ENCODE peak calls at places on chromosomes 13 and 19, in seven cellular contexts. One of them, this sample, is unnamed.

GRCh38 chr13:46698910-46699460 is 98.0 kb downstream of the ESD start:
- DNase-seq in transverse colon: no peak
- DNase-seq in heart right ventricle: no peak
- DNase-seq in IMR-90: peak
- DNase-seq in NB4: no peak
- DNase-seq in A549: no peak
- DNase-seq in tibial artery: no peak
- DNase-seq in this sample: no peak

GRCh38 chr13:40096357-40096911 is 441.0 kb downstream of the COG6 start:
- DNase-seq in heart right ventricle: no peak
- DNase-seq in tibial artery: no peak
- DNase-seq in transverse colon: no peak
- DNase-seq in NB4: no peak
- DNase-seq in IMR-90: no peak
- DNase-seq in A549: no peak
- DNase-seq in this sample: no peak

GRCh38 chr19:45613926-45614725 is 12.1 kb upstream of the GPR4 start:
- DNase-seq in NB4: peak
- DNase-seq in tibial artery: no peak
- DNase-seq in A549: peak
- DNase-seq in heart right ventricle: no peak
- DNase-seq in transverse colon: peak
- DNase-seq in IMR-90: peak
- DNase-seq in this sample: peak

GRCh38 chr13:113726961-113727411 is 32.0 kb upstream of the TMEM255B start:
- DNase-seq in heart right ventricle: no peak
- DNase-seq in IMR-90: peak
- DNase-seq in tibial artery: no peak
- DNase-seq in NB4: no peak
- DNase-seq in A549: no peak
- DNase-seq in transverse colon: no peak
- DNase-seq in this sample: peak

GRCh38 chr13:47896546-47896945 is 104.5 kb downstream of the SUCLA2 start:
- DNase-seq in tibial artery: no peak
- DNase-seq in A549: no peak
- DNase-seq in heart right ventricle: no peak
- DNase-seq in IMR-90: no peak
- DNase-seq in NB4: no peak
- DNase-seq in transverse colon: no peak
- DNase-seq in this sample: no peak

GRCh38 chr19:37803250-37803854 is 24.0 kb upstream of the ZNF573 start:
- DNase-seq in A549: peak
- DNase-seq in NB4: no peak
- DNase-seq in tibial artery: no peak
- DNase-seq in heart right ventricle: no peak
- DNase-seq in IMR-90: no peak
- DNase-seq in transverse colon: no peak
- DNase-seq in this sample: no peak

GRCh38 chr19:50513746-50514345 is at the start of gene ASPDH:
- DNase-seq in transverse colon: no peak
- DNase-seq in heart right ventricle: no peak
- DNase-seq in NB4: no peak
- DNase-seq in IMR-90: no peak
- DNase-seq in A549: no peak
- DNase-seq in tibial artery: no peak
- DNase-seq in this sample: no peak

GRCh38 chr19:33580645-33581037 is 41.1 kb upstream of the CHST8 start:
- DNase-seq in tibial artery: no peak
- DNase-seq in A549: no peak
- DNase-seq in heart right ventricle: no peak
- DNase-seq in IMR-90: no peak
- DNase-seq in transverse colon: no peak
- DNase-seq in NB4: no peak
- DNase-seq in this sample: no peak

GRCh38 chr19:45713141-45713540 is 17.6 kb downstream of the FBXO46 start:
- DNase-seq in transverse colon: no peak
- DNase-seq in tibial artery: no peak
- DNase-seq in heart right ventricle: no peak
- DNase-seq in A549: no peak
- DNase-seq in IMR-90: no peak
- DNase-seq in NB4: no peak
- DNase-seq in this sample: peak

GRCh38 chr13:75076476-75076875 is 405.5 kb downstream of the TBC1D4 start:
- DNase-seq in A549: no peak
- DNase-seq in transverse colon: no peak
- DNase-seq in tibial artery: no peak
- DNase-seq in NB4: no peak
- DNase-seq in IMR-90: no peak
- DNase-seq in heart right ventricle: no peak
- DNase-seq in this sample: no peak

GRCh38 chr13:49494645-49495044 is 1.1 kb upstream of the PHF11 start:
- DNase-seq in A549: no peak
- DNase-seq in transverse colon: no peak
- DNase-seq in heart right ventricle: no peak
- DNase-seq in IMR-90: no peak
- DNase-seq in NB4: peak
- DNase-seq in tibial artery: no peak
- DNase-seq in this sample: no peak
- H3K4me3 ChIP-seq in A549: peak
- H3K4me3 ChIP-seq in transverse colon: peak
- H3K4me3 ChIP-seq in heart right ventricle: peak
- H3K4me3 ChIP-seq in IMR-90: no peak
- H3K4me3 ChIP-seq in NB4: peak
- H3K4me3 ChIP-seq in tibial artery: peak
- H3K4me3 ChIP-seq in this sample: peak

DNA sequence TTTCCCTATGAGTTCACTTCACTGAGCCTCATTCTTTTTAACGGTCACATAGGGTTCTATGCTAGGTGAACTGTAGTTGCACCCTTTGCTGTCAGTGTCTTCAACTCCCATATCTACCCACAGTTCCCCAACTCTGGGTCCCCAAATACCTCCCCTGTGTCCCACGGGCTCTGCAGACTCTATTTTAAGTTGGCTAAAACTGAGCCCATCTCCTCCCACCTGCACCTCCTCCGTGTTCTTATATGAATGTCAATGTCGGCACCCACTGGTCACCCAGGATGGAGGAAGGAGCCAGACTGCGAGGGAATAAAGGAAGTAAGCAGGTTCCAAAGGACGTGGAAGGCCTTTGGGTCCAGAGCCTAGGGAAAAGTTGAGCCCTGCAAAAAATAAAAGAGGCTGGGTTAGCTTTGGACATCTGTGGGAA is 804 bp upstream of the PIN1 start:
- DNase-seq in A549: no peak
- DNase-seq in NB4: peak
- DNase-seq in heart right ventricle: no peak
- DNase-seq in IMR-90: no peak
- DNase-seq in tibial artery: no peak
- DNase-seq in transverse colon: no peak
- DNase-seq in this sample: no peak
- H3K4me3 ChIP-seq in A549: peak
- H3K4me3 ChIP-seq in NB4: peak
- H3K4me3 ChIP-seq in heart right ventricle: peak
- H3K4me3 ChIP-seq in IMR-90: peak
- H3K4me3 ChIP-seq in tibial artery: peak
- H3K4me3 ChIP-seq in transverse colon: peak
- H3K4me3 ChIP-seq in this sample: no peak

GRCh38 chr19:54451331-54451871 is 2.4 kb downstream of the LENG8 start:
- DNase-seq in tibial artery: no peak
- DNase-seq in IMR-90: no peak
- DNase-seq in transverse colon: no peak
- DNase-seq in NB4: peak
- DNase-seq in A549: no peak
- DNase-seq in heart right ventricle: no peak
- DNase-seq in this sample: peak
- H3K4me3 ChIP-seq in tibial artery: no peak
- H3K4me3 ChIP-seq in IMR-90: no peak
- H3K4me3 ChIP-seq in transverse colon: no peak
- H3K4me3 ChIP-seq in NB4: peak
- H3K4me3 ChIP-seq in A549: no peak
- H3K4me3 ChIP-seq in heart right ventricle: no peak
- H3K4me3 ChIP-seq in this sample: no peak

GRCh38 chr19:17488593-17489391 is 18.5 kb downstream of the SLC27A1 start:
- DNase-seq in tibial artery: peak
- DNase-seq in A549: peak
- DNase-seq in heart right ventricle: peak
- DNase-seq in NB4: peak
- DNase-seq in transverse colon: peak
- DNase-seq in IMR-90: no peak
- DNase-seq in this sample: peak
- H3K4me3 ChIP-seq in tibial artery: no peak
- H3K4me3 ChIP-seq in A549: no peak
- H3K4me3 ChIP-seq in heart right ventricle: no peak
- H3K4me3 ChIP-seq in NB4: no peak
- H3K4me3 ChIP-seq in transverse colon: peak
- H3K4me3 ChIP-seq in IMR-90: no peak
- H3K4me3 ChIP-seq in this sample: no peak

GRCh38 chr19:2608602-2608922 is 93.9 kb downstream of the GNG7 start:
- DNase-seq in IMR-90: no peak
- DNase-seq in tibial artery: no peak
- DNase-seq in transverse colon: no peak
- DNase-seq in A549: no peak
- DNase-seq in NB4: no peak
- DNase-seq in heart right ventricle: no peak
- DNase-seq in this sample: no peak

GRCh38 chr19:2612619-2613249 is 89.8 kb downstream of the GNG7 start:
- DNase-seq in IMR-90: no peak
- DNase-seq in tibial artery: peak
- DNase-seq in transverse colon: no peak
- DNase-seq in heart right ventricle: no peak
- DNase-seq in NB4: no peak
- DNase-seq in A549: no peak
- DNase-seq in this sample: no peak

GRCh38 chr19:2609389-2610116 is 92.9 kb downstream of the GNG7 start:
- DNase-seq in tibial artery: no peak
- DNase-seq in IMR-90: no peak
- DNase-seq in A549: no peak
- DNase-seq in NB4: no peak
- DNase-seq in heart right ventricle: no peak
- DNase-seq in transverse colon: no peak
- DNase-seq in this sample: peak

GRCh38 chr19:2611483-2612464 is 90.7 kb downstream of the GNG7 start:
- DNase-seq in NB4: no peak
- DNase-seq in IMR-90: no peak
- DNase-seq in A549: no peak
- DNase-seq in transverse colon: no peak
- DNase-seq in heart right ventricle: no peak
- DNase-seq in tibial artery: no peak
- DNase-seq in this sample: peak

GRCh38 chr19:2610637-2611482 is 91.6 kb downstream of the GNG7 start:
- DNase-seq in A549: peak
- DNase-seq in IMR-90: peak
- DNase-seq in NB4: peak
- DNase-seq in tibial artery: peak
- DNase-seq in transverse colon: peak
- DNase-seq in heart right ventricle: peak
- DNase-seq in this sample: peak
- H3K4me3 ChIP-seq in A549: peak
- H3K4me3 ChIP-seq in IMR-90: peak
- H3K4me3 ChIP-seq in NB4: peak
- H3K4me3 ChIP-seq in tibial artery: peak
- H3K4me3 ChIP-seq in transverse colon: peak
- H3K4me3 ChIP-seq in heart right ventricle: peak
- H3K4me3 ChIP-seq in this sample: no peak

GRCh38 chr13:25679936-25680335 is 308.2 kb downstream of the ATP8A2 start:
- DNase-seq in A549: no peak
- DNase-seq in NB4: no peak
- DNase-seq in heart right ventricle: no peak
- DNase-seq in IMR-90: no peak
- DNase-seq in transverse colon: no peak
- DNase-seq in tibial artery: no peak
- DNase-seq in this sample: no peak

GRCh38 chr13:25679154-25679553 is 307.4 kb downstream of the ATP8A2 start:
- DNase-seq in heart right ventricle: no peak
- DNase-seq in transverse colon: no peak
- DNase-seq in IMR-90: no peak
- DNase-seq in NB4: no peak
- DNase-seq in A549: no peak
- DNase-seq in tibial artery: no peak
- DNase-seq in this sample: no peak

GRCh38 chr13:25678398-25678797 is 306.6 kb downstream of the ATP8A2 start:
- DNase-seq in NB4: peak
- DNase-seq in heart right ventricle: no peak
- DNase-seq in A549: no peak
- DNase-seq in transverse colon: peak
- DNase-seq in tibial artery: no peak
- DNase-seq in IMR-90: no peak
- DNase-seq in this sample: no peak

GRCh38 chr13:25675060-25675459 is 303.3 kb downstream of the ATP8A2 start:
- DNase-seq in transverse colon: no peak
- DNase-seq in IMR-90: no peak
- DNase-seq in heart right ventricle: no peak
- DNase-seq in A549: no peak
- DNase-seq in NB4: no peak
- DNase-seq in tibial artery: no peak
- DNase-seq in this sample: no peak

GRCh38 chr13:25677956-25678355 is 306.2 kb downstream of the ATP8A2 start:
- DNase-seq in transverse colon: no peak
- DNase-seq in tibial artery: no peak
- DNase-seq in NB4: no peak
- DNase-seq in heart right ventricle: no peak
- DNase-seq in IMR-90: no peak
- DNase-seq in A549: no peak
- DNase-seq in this sample: no peak
- H3K4me3 ChIP-seq in transverse colon: no peak
- H3K4me3 ChIP-seq in tibial artery: no peak
- H3K4me3 ChIP-seq in NB4: no peak
- H3K4me3 ChIP-seq in heart right ventricle: no peak
- H3K4me3 ChIP-seq in IMR-90: no peak
- H3K4me3 ChIP-seq in A549: no peak
- H3K4me3 ChIP-seq in this sample: no peak

DNA sequence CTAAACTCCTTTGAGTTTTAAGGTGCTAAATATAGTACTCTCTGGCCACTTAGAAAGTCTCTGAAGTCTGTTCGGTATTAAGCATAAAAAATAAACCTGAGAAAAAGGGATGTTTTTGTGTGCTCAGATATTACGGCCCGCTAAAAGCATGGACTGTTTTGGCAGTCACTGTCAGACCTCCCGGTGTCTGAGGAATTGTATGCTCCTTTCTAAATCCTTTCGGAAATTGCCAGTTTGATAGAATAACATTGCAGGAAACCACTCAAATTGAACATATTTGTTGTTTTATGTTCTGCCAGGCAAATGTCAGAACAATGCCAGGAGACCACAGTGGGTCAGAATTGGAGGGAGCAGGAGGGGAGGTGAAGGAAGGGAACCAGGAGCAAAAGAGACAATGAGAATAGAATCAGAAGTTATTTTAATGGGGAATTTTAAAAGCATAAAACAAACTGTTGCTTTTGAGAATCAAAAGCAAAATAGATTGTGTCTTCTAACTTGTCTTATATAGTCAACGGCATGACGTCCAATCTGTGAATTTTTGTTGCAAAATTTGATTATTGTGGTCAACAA is 257.3 kb downstream of the SPRY2 start:
- DNase-seq in A549: no peak
- DNase-seq in heart right ventricle: no peak
- DNase-seq in tibial artery: no peak
- DNase-seq in NB4: no peak
- DNase-seq in transverse colon: no peak
- DNase-seq in IMR-90: peak
- DNase-seq in this sample: no peak
- H3K4me3 ChIP-seq in A549: no peak
- H3K4me3 ChIP-seq in heart right ventricle: no peak
- H3K4me3 ChIP-seq in tibial artery: peak
- H3K4me3 ChIP-seq in NB4: no peak
- H3K4me3 ChIP-seq in transverse colon: no peak
- H3K4me3 ChIP-seq in IMR-90: no peak
- H3K4me3 ChIP-seq in this sample: no peak

GRCh38 chr13:106471957-106472543 is 63.4 kb downstream of the EFNB2 start:
- DNase-seq in heart right ventricle: peak
- DNase-seq in IMR-90: peak
- DNase-seq in tibial artery: no peak
- DNase-seq in transverse colon: peak
- DNase-seq in NB4: no peak
- DNase-seq in A549: peak
- DNase-seq in this sample: peak
- H3K4me3 ChIP-seq in heart right ventricle: no peak
- H3K4me3 ChIP-seq in IMR-90: peak
- H3K4me3 ChIP-seq in tibial artery: peak
- H3K4me3 ChIP-seq in transverse colon: no peak
- H3K4me3 ChIP-seq in NB4: no peak
- H3K4me3 ChIP-seq in A549: peak
- H3K4me3 ChIP-seq in this sample: no peak